ENCODE peak calls at places on chromosomes 1 and 21, in five cellular contexts. M is NCI-H1417, G is NCI-H1092, X is AML-193, C is GM12865. Q is an unnamed sample.

GRCh38 chr1:20974069-20974468 is 187.0 kb upstream of the HP1BP3 start:
- DNase-seq in M (no peak), G (no peak), X (no peak), C (no peak), Q (no peak)

GRCh38 chr1:179081696-179082307 is at the start of gene TOR3A:
- DNase-seq in M (peak), G (peak), X (peak), C (peak), Q (peak)

GRCh38 chr1:58011978-58012377 is 534.5 kb downstream of the OMA1 start:
- DNase-seq in M (no peak), G (no peak), X (no peak), C (no peak), Q (no peak)

GRCh38 chr1:33532936-33533335 is 60.5 kb downstream of the ZSCAN20 start:
- DNase-seq in M (no peak), G (no peak), X (no peak), C (no peak), Q (no peak)

GRCh38 chr21:34844033-34844923 is 175.5 kb downstream of the CLIC6 start:
- DNase-seq in M (peak), G (no peak), X (no peak), C (peak), Q (no peak)

GRCh38 chr1:94258873-94259331 is 21.5 kb upstream of the ARHGAP29 start:
- DNase-seq in M (peak), G (no peak), X (no peak), C (no peak), Q (no peak)

GRCh38 chr1:159699653-159700052 is 14.7 kb downstream of the CRP start:
- DNase-seq in M (no peak), G (no peak), X (no peak), C (peak), Q (no peak)

GRCh38 chr1:71737768-71738167 is 544.6 kb downstream of the NEGR1 start:
- DNase-seq in M (no peak), G (no peak), X (no peak), C (no peak), Q (no peak)

Q was measured in activated CD4-positive, CD25-positive, alpha-beta regulatory T cell treated with anti-CD3 and anti-CD28 coated beads, Interleukin-2, amount 50 U/mL, for 72 hours.